ENCODE peak calls at places on chromosomes 1 and 21, in five cellular contexts. Y is GM03348, D is mammary epithelial cell, P is substantia nigra, O is uterus. N is an unnamed sample.

GRCh38 chr1:203624341-203624712 is 2.3 kb upstream of the ATP2B4 start:
- DNase-seq in Y (no peak), D (no peak), P (no peak), O (no peak), N (no peak)

GRCh38 chr1:48675251-48675650 is 101.4 kb downstream of the BEND5 start:
- DNase-seq in Y (no peak), D (peak), P (no peak), O (no peak), N (no peak)

GRCh38 chr1:68111804-68112436 is 61.5 kb upstream of the DIRAS3 start:
- DNase-seq in Y (peak), D (peak), P (peak), O (peak), N (peak)

GRCh38 chr1:186550832-186551231 is 89.9 kb upstream of the PDC start:
- DNase-seq in Y (no peak), D (no peak), P (no peak), O (no peak), N (no peak)

GRCh38 chr1:27011058-27011764 is 1.4 kb downstream of the TENT5B start:
- DNase-seq in Y (peak), D (peak), P (no peak), O (peak), N (no peak)

GRCh38 chr1:87064981-87065380 is 150.5 kb downstream of the HS2ST1 start:
- DNase-seq in Y (no peak), D (no peak), P (no peak), O (no peak), N (no peak)

GRCh38 chr1:54299037-54299436 is 99.1 kb downstream of the MRPL37 start:
- DNase-seq in Y (no peak), D (no peak), P (no peak), O (no peak), N (no peak)

GRCh38 chr1:201505505-201505893 is 1.4 kb downstream of the CSRP1 start:
- DNase-seq in Y (peak), D (peak), P (no peak), O (no peak), N (no peak)

GRCh38 chr1:10680487-10680886 is 116.0 kb downstream of the CASZ1 start:
- DNase-seq in Y (no peak), D (no peak), P (no peak), O (no peak), N (no peak)

GRCh38 chr21:39441502-39442475 is 3.8 kb downstream of the LCA5L start:
- DNase-seq in Y (peak), D (peak), P (no peak), O (no peak), N (no peak)

GRCh38 chr1:245715291-245715701 is 560.5 kb downstream of the KIF26B start:
- DNase-seq in Y (peak), D (peak), P (no peak), O (no peak), N (no peak)

GRCh38 chr1:208326033-208326432 is 81.8 kb upstream of the PLXNA2 start:
- DNase-seq in Y (no peak), D (no peak), P (no peak), O (no peak), N (no peak)

GRCh38 chr1:33836911-33837310 is 27.0 kb upstream of the HMGB4 start:
- DNase-seq in Y (no peak), D (no peak), P (no peak), O (no peak), N (no peak)

GRCh38 chr21:35051287-35051818 is 2.3 kb upstream of the RUNX1 start:
- DNase-seq in Y (peak), D (peak), P (no peak), O (peak), N (peak)

GRCh38 chr1:202505356-202505755 is 156.9 kb downstream of the PPP1R12B start:
- DNase-seq in Y (peak), D (peak), P (no peak), O (peak), N (no peak)

GRCh38 chr21:28754127-28754611 is 238.5 kb downstream of the LTN1 start:
- DNase-seq in Y (peak), D (no peak), P (no peak), O (peak), N (no peak)

GRCh38 chr1:26122988-26123973 is 11.7 kb downstream of the PDIK1L start:
- DNase-seq in Y (peak), D (peak), P (no peak), O (no peak), N (no peak)

GRCh38 chr1:47755368-47755990 is 241.7 kb downstream of the TRABD2B start:
- DNase-seq in Y (no peak), D (no peak), P (no peak), O (no peak), N (no peak)

GRCh38 chr1:17869826-17870225 is 114.7 kb downstream of the ACTL8 start:
- DNase-seq in Y (no peak), D (no peak), P (no peak), O (no peak), N (no peak)

GRCh38 chr21:41711416-41712023 is 55.3 kb downstream of the RIPK4 start:
- DNase-seq in Y (no peak), D (no peak), P (no peak), O (no peak), N (no peak)

GRCh38 chr1:108125312-108126138 is 74.6 kb downstream of the SLC25A24 start:
- DNase-seq in Y (peak), D (peak), P (peak), O (peak), N (peak)

GRCh38 chr1:168273575-168273974 is 7.1 kb upstream of the TBX19 start:
- DNase-seq in Y (no peak), D (no peak), P (no peak), O (no peak), N (no peak)

GRCh38 chr21:42532466-42533181 is 19.0 kb downstream of the SLC37A1 start:
- DNase-seq in Y (no peak), D (no peak), P (no peak), O (peak), N (peak)

GRCh38 chr1:108569097-108569728 is 9.3 kb downstream of the EEIG2 start:
- DNase-seq in Y (no peak), D (peak), P (no peak), O (no peak), N (no peak)

GRCh38 chr1:244140420-244140819 is 89.3 kb downstream of the ZBTB18 start:
- DNase-seq in Y (no peak), D (no peak), P (no peak), O (no peak), N (no peak)

GRCh38 chr1:4263699-4264098 is 363.6 kb upstream of the C1orf174 start:
- DNase-seq in Y (no peak), D (no peak), P (no peak), O (no peak), N (no peak)

GRCh38 chr1:150149490-150150453 is at the start of gene PLEKHO1:
- DNase-seq in Y (peak), D (peak), P (no peak), O (peak), N (peak)

GRCh38 chr1:243428617-243429342 is 172.9 kb downstream of the SDCCAG8 start:
- DNase-seq in Y (no peak), D (no peak), P (no peak), O (no peak), N (no peak)

GRCh38 chr1:244964112-244964971 is 100.0 kb upstream of the HNRNPU start:
- DNase-seq in Y (peak), D (peak), P (no peak), O (no peak), N (peak)

GRCh38 chr1:203166192-203166940 is 9.3 kb downstream of the MYBPH start:
- DNase-seq in Y (no peak), D (no peak), P (no peak), O (no peak), N (no peak)

GRCh38 chr1:19306941-19307340 is 5.0 kb downstream of the AKR7A2 start:
- DNase-seq in Y (no peak), D (no peak), P (no peak), O (no peak), N (no peak)

GRCh38 chr1:162987866-162988265 is 81.3 kb upstream of the RGS4 start:
- DNase-seq in Y (no peak), D (peak), P (no peak), O (no peak), N (no peak)

GRCh38 chr1:8439015-8439702 is 121.2 kb downstream of the SLC45A1 start:
- DNase-seq in Y (peak), D (peak), P (no peak), O (peak), N (peak)

GRCh38 chr21:33211732-33212131 is 18.0 kb upstream of the IFNAR2 start:
- DNase-seq in Y (no peak), D (no peak), P (no peak), O (no peak), N (no peak)

GRCh38 chr1:168265596-168265995 is 15.1 kb upstream of the TBX19 start:
- DNase-seq in Y (no peak), D (no peak), P (no peak), O (no peak), N (no peak)

GRCh38 chr1:23719162-23719820 is 24.0 kb upstream of the ELOA start:
- DNase-seq in Y (no peak), D (peak), P (no peak), O (no peak), N (no peak)

GRCh38 chr1:24278726-24279125 is 40.4 kb upstream of the GRHL3 start:
- DNase-seq in Y (no peak), D (no peak), P (no peak), O (no peak), N (no peak)

N was measured in occipital lobe.